ENCODE peak calls at places on chromosomes 16 and 17, in nine cellular contexts. J, T, N, M, I, L, H, G and Y are unnamed samples.

GRCh38 chr16:89586853-89587252 is 11.3 kb downstream of the CPNE7 start:
- DNase-seq in I (peak; percentile 9), J (no peak), M (no peak), G (no peak), H (no peak), N (no peak), T (no peak), L (no peak), Y (no peak)

GRCh38 chr16:75042423-75043174 is 43.8 kb downstream of the ZNRF1 start:
- DNase-seq in I (no peak), H (no peak), T (no peak), J (no peak), G (no peak), N (no peak), L (no peak), M (no peak), Y (no peak)

GRCh38 chr16:84438971-84439696 is 65.3 kb downstream of the MEAK7 start:
- DNase-seq in L (no peak), N (no peak), H (no peak), M (no peak), G (no peak), I (no peak), J (no peak), T (no peak), Y (no peak)

GRCh38 chr17:45368661-45369060 is 51.8 kb upstream of the MAP3K14 start:
- DNase-seq in I (no peak), J (no peak), G (no peak), L (no peak), H (no peak), M (no peak), N (no peak), T (no peak), Y (no peak)

GRCh38 chr16:25256821-25257503 is 683 bp downstream of the ZKSCAN2 start:
- DNase-seq in G (no peak), N (no peak), L (no peak), J (no peak), H (no peak), M (peak; percentile 39), T (no peak), I (peak; percentile 18), Y (peak; percentile 7)

GRCh38 chr17:18772471-18772870 is 8.5 kb upstream of the TVP23B start:
- DNase-seq in G (no peak), J (no peak), H (no peak), I (peak; percentile 62), L (no peak), N (no peak), T (no peak), M (no peak), Y (no peak)

GRCh38 chr17:82888583-82889495 is 49.0 kb upstream of the ZNF750 start:
- DNase-seq in N (no peak), G (peak; percentile 94), J (no peak), M (no peak), I (peak; percentile 99), L (no peak), H (no peak), T (no peak), Y (peak; percentile 15)

GRCh38 chr16:66007717-66008116 is 358.8 kb upstream of the CDH5 start:
- DNase-seq in H (no peak), J (no peak), M (no peak), T (no peak), N (no peak), L (no peak), G (no peak), I (no peak), Y (peak; percentile 74)

GRCh38 chr16:67013823-67014640 is 14.9 kb upstream of the CBFB start:
- DNase-seq in H (peak; percentile 80), I (peak; percentile 83), T (peak; percentile 74), L (peak; percentile 72), J (peak; percentile 95), M (peak; percentile 92), N (no peak), G (peak; percentile 85), Y (peak; percentile 12)

GRCh38 chr17:78734841-78735641 is 47.0 kb downstream of the CYTH1 start:
- DNase-seq in M (no peak), T (no peak), J (no peak), H (no peak), N (no peak), L (no peak), I (peak; percentile 26), G (no peak), Y (no peak)

GRCh38 chr17:78738245-78738644 is 43.8 kb downstream of the CYTH1 start:
- DNase-seq in L (no peak), M (no peak), H (no peak), I (no peak), T (no peak), J (no peak), N (no peak), G (no peak), Y (no peak)

GRCh38 chr17:78735832-78736525 is 46.1 kb downstream of the CYTH1 start:
- DNase-seq in I (no peak), L (no peak), H (no peak), J (no peak), N (peak; percentile 79), G (no peak), T (no peak), M (no peak), Y (peak; percentile 92)

GRCh38 chr17:78737332-78737731 is 44.7 kb downstream of the CYTH1 start:
- DNase-seq in N (peak; percentile 73), I (no peak), L (no peak), M (peak; percentile 77), H (no peak), T (no peak), J (no peak), G (no peak), Y (peak; percentile 87)

GRCh38 chr17:78736526-78737079 is 45.5 kb downstream of the CYTH1 start:
- DNase-seq in I (peak; percentile 98), M (no peak), H (peak; percentile 68), G (peak; percentile 94), T (no peak), L (no peak), N (peak; percentile 93), J (peak; percentile 81), Y (peak; percentile 92)
- TF ChIP-seq CTCF in I (peak; percentile 22), M (no peak), H (no peak), G (no peak), T (no peak), L (no peak), N (no peak), J (no peak), Y (peak; percentile 43)

GRCh38 chr17:49970498-49970897 is 1.5 kb downstream of the DLX4 start:
- DNase-seq in G (no peak), J (no peak), N (no peak), L (no peak), H (no peak), I (no peak), M (no peak), T (no peak), Y (no peak)

GRCh38 chr17:49968380-49969133 is 433 bp upstream of the DLX4 start:
- DNase-seq in J (no peak), L (no peak), N (peak; percentile 61), H (no peak), G (peak; percentile 91), T (peak; percentile 96), I (peak; percentile 53), M (peak; percentile 91), Y (peak; percentile 71)

GRCh38 chr17:49971199-49971847 is 2.3 kb downstream of the DLX4 start:
- DNase-seq in I (no peak), H (no peak), L (no peak), N (no peak), M (no peak), J (no peak), T (no peak), G (no peak), Y (no peak)

GRCh38 chr17:49969134-49969759 is at the start of gene DLX4:
- DNase-seq in I (no peak), N (no peak), T (peak; percentile 81), L (no peak), H (no peak), J (no peak), M (no peak), G (no peak), Y (no peak)

GRCh38 chr17:49969794-49970389 is 902 bp downstream of the DLX4 start:
- DNase-seq in T (no peak), J (no peak), H (no peak), M (no peak), N (no peak), G (no peak), I (no peak), L (no peak), Y (no peak)
- H3K4me3 ChIP-seq in T (peak overlapping the region; percentile 78), J (no peak overlapping the region), H (no peak overlapping the region), M (peak overlapping the region; percentile 70), N (no peak overlapping the region), G (no peak overlapping the region), I (no peak overlapping the region), L (no peak overlapping the region), Y (no peak overlapping the region)

DNA sequence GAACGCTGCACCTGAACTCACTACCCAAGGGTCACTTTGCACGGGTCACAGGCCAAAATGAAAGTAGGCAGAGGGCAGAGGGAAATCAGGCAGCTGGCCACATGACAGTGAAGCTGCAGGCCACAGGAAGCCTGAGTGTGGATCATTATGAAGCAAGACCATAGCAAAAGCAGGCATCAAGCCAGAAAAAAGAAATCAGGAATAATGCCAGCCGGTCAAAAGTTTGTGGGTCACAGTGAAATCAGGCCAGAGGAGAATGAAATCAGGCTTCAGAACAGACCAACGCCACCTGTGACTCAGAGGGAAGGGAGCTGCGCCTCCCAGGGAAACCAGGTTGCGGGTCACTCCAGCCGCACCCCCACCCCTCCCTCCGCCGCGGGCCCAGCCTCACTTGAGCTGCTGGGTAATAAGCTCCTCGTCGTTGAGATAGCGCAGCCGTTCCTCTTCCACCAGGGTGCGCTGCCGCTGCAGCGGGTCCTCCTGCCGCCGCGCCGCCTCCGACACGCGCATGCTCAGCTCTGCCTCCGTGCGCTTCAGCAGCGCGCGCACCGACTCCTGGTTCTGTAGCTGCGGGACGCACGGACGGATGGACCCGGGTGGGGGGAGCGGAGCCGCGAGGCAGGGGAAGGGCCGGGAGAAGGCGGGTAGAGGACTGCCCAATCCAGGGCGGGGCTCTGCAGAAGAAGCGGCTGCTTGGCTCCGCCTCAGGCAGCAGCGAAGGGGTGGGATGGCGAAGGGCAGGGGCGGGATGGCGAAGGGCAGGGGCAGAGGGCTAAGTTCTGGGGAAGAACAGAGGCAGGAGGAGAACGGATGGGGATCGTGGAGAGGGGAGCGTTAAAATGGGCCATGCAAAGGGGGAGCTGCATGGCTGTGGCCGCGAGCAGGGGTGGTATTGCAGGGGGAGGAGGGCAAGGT is 47.7 kb downstream of the SRCIN1 start:
- DNase-seq in G (peak; percentile 97), T (peak; percentile 97), I (peak; percentile 94), J (peak; percentile 92), L (peak; percentile 90), H (peak; percentile 92), M (peak; percentile 91), N (peak; percentile 95), Y (peak; percentile 88)
- H3K27me3 ChIP-seq in G (peaks cover 37% of the 10 kb centered on the region), T (peaks cover 46% of the 10 kb centered on the region), I (peaks cover 4% of the 10 kb centered on the region), J (peaks cover 6% of the 10 kb centered on the region), L (no peaks in the 10 kb centered on the region), H (no peaks in the 10 kb centered on the region), M (no peaks in the 10 kb centered on the region), N (no peaks in the 10 kb centered on the region), Y (peaks cover 27% of the 10 kb centered on the region)

GRCh38 chr17:4733073-4733531 is 1.9 kb downstream of the MED11 start:
- DNase-seq in M (no peak), L (no peak), N (no peak), I (no peak), T (no peak), H (no peak), G (no peak), J (no peak), Y (no peak)
- TF ChIP-seq CTCF in M (peak; percentile 20), L (peak; percentile 11), N (no peak), I (no peak), T (peak; percentile 17), H (no peak), G (peak; percentile 37), J (no peak), Y (peak; percentile 6)